ENCODE peak calls at places on chromosomes 5 and 9, in six cellular contexts. K, U, I, Q, C and N are unnamed samples.

GRCh38 chr9:7089794-7090193 is 332.0 kb downstream of the KDM4C start:
- DNase-seq in C (peak), K (no peak), U (no peak), I (no peak), Q (no peak), N (no peak)

GRCh38 chr5:72010395-72010794 is 96.9 kb upstream of the MAP1B start:
- DNase-seq in K (no peak), I (no peak), C (no peak), U (no peak), Q (no peak), N (no peak)

GRCh38 chr5:78003914-78004313 is 227.8 kb upstream of the TBCA start:
- DNase-seq in U (no peak), K (no peak), C (no peak), Q (no peak), I (no peak), N (no peak)

GRCh38 chr9:107927276-107927675 is 437.7 kb upstream of the KLF4 start:
- DNase-seq in Q (no peak), C (no peak), K (no peak), U (no peak), I (no peak), N (no peak)

GRCh38 chr9:111108946-111109345 is 70.7 kb upstream of the LPAR1 start:
- DNase-seq in K (no peak), C (no peak), U (no peak), Q (no peak), I (no peak), N (no peak)

GRCh38 chr5:154268073-154268472 is 77.5 kb downstream of the GALNT10 start:
- DNase-seq in I (no peak), Q (no peak), K (no peak), U (no peak), C (no peak), N (no peak)

GRCh38 chr5:135231289-135231688 is 167.7 kb downstream of the MACROH2A1 start:
- DNase-seq in I (no peak), C (no peak), K (no peak), Q (peak), U (no peak), N (no peak)

GRCh38 chr5:147743686-147744332 is 38.7 kb downstream of the JAKMIP2 start:
- DNase-seq in I (no peak), Q (no peak), U (no peak), C (no peak), K (peak), N (no peak)

GRCh38 chr5:109936996-109937395 is 247.3 kb downstream of the MAN2A1 start:
- DNase-seq in K (no peak), I (no peak), C (no peak), Q (no peak), U (no peak), N (no peak)

GRCh38 chr9:131436865-131437271 is 43.0 kb downstream of the PRRC2B start:
- DNase-seq in Q (no peak), I (no peak), C (no peak), U (no peak), K (no peak), N (no peak)

GRCh38 chr5:151198861-151199260 is 25.0 kb downstream of the CCDC69 start:
- DNase-seq in C (no peak), U (no peak), I (no peak), K (no peak), Q (no peak), N (no peak)

GRCh38 chr5:124596595-124597388 is 149.6 kb downstream of the ZNF608 start:
- DNase-seq in U (peak), I (peak), K (no peak), C (no peak), Q (peak), N (no peak)

GRCh38 chr5:171409164-171410136 is 10.0 kb upstream of the FGF18 start:
- DNase-seq in C (no peak), U (no peak), K (no peak), I (no peak), Q (no peak), N (no peak)

GRCh38 chr5:166373817-166374216 is 1917.6 kb upstream of the WWC1 start:
- DNase-seq in U (no peak), C (no peak), Q (no peak), K (no peak), I (no peak), N (no peak)

GRCh38 chr5:66769030-66769733 is 173.0 kb downstream of the MAST4 start:
- DNase-seq in Q (no peak), C (no peak), K (no peak), I (no peak), U (no peak), N (no peak)

GRCh38 chr9:136496801-136497620 is 14.2 kb upstream of the SEC16A start:
- DNase-seq in U (no peak), K (no peak), I (no peak), Q (no peak), C (no peak), N (no peak)

GRCh38 chr5:148376198-148376597 is 7.6 kb upstream of the FBXO38 start:
- DNase-seq in I (no peak), C (no peak), U (no peak), K (no peak), Q (no peak), N (no peak)

GRCh38 chr9:38160613-38161215 is 91.7 kb upstream of the SHB start:
- DNase-seq in I (peak), C (no peak), K (peak), Q (peak), U (peak), N (peak)

GRCh38 chr5:124492444-124493224 is 253.8 kb downstream of the ZNF608 start:
- DNase-seq in I (no peak), K (no peak), C (no peak), U (no peak), Q (no peak), N (no peak)

GRCh38 chr5:133995903-133996563 is 8.7 kb downstream of the VDAC1 start:
- DNase-seq in I (no peak), C (no peak), Q (no peak), U (peak), K (peak), N (no peak)

GRCh38 chr9:71716138-71716909 is 52.0 kb downstream of the CEMIP2 start:
- DNase-seq in I (no peak), U (no peak), C (no peak), Q (no peak), K (peak), N (no peak)

GRCh38 chr5:67515762-67516161 is 319.2 kb upstream of the CD180 start:
- DNase-seq in U (no peak), I (no peak), C (no peak), K (no peak), Q (no peak), N (no peak)

GRCh38 chr5:110072646-110073045 is 382.9 kb downstream of the MAN2A1 start:
- DNase-seq in Q (no peak), C (no peak), U (no peak), K (no peak), I (no peak), N (no peak)

GRCh38 chr5:1239514-1240251 is 14.5 kb downstream of the SLC6A18 start:
- DNase-seq in Q (peak), C (no peak), K (no peak), I (no peak), U (no peak), N (no peak)

GRCh38 chr9:122372856-122373845 is 2.3 kb downstream of the PTGS1 start:
- DNase-seq in K (no peak), U (no peak), C (no peak), I (no peak), Q (no peak), N (no peak)

GRCh38 chr5:113062869-113063508 is 86.4 kb downstream of the DCP2 start:
- DNase-seq in K (no peak), U (no peak), I (no peak), C (no peak), Q (no peak), N (no peak)

GRCh38 chr5:138054863-138055558 is 22.1 kb upstream of the FAM13B start:
- DNase-seq in U (peak), K (no peak), Q (no peak), I (no peak), C (no peak), N (no peak)

GRCh38 chr5:142486020-142486419 is 161.2 kb upstream of the SPRY4 start:
- DNase-seq in I (no peak), K (no peak), Q (no peak), U (no peak), C (no peak), N (no peak)

GRCh38 chr9:76576344-76576743 is 117.4 kb downstream of the GCNT1 start:
- DNase-seq in I (no peak), Q (no peak), C (peak), U (no peak), K (no peak), N (no peak)

GRCh38 chr9:110048473-110048975 is 159.4 kb downstream of the C9orf152 start:
- DNase-seq in K (peak), I (peak), C (peak), Q (peak), U (no peak), N (peak)

GRCh38 chr9:110049699-110050450 is 158.1 kb downstream of the C9orf152 start:
- DNase-seq in Q (no peak), K (peak), U (no peak), I (no peak), C (no peak), N (peak)

GRCh38 chr9:110047232-110047954 is 160.6 kb downstream of the C9orf152 start:
- DNase-seq in U (no peak), C (no peak), Q (no peak), I (no peak), K (no peak), N (peak)

GRCh38 chr9:110047955-110048472 is 159.9 kb downstream of the C9orf152 start:
- DNase-seq in U (no peak), C (no peak), K (peak), Q (no peak), I (no peak), N (no peak)

GRCh38 chr9:110048976-110049698 is 158.8 kb downstream of the C9orf152 start:
- DNase-seq in U (no peak), C (no peak), I (peak), K (peak), Q (no peak), N (no peak)
- TF ChIP-seq RAD21 in U (no peak), C (no peak), I (no peak), K (no peak), Q (no peak), N (no peak)

DNA sequence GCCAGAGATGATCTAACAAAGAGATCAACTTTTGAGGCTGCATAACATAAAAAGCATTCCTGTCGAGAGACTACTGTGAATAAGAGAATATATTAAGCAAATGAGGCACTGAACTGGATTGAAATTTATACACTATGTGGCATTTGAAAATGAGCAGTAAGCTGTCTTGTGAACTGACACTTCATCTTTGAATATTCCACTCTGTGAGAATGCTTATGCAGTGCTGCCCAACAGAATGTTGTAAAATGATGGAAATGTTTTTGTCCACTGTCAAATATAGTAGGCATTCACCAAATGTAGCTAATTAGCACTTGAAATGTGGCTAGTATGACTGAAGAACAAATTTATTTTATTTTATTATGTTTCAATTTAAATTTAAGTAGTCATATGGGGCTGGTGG is 18.8 kb upstream of the PRRC1 start:
- DNase-seq in C (no peak), U (no peak), I (no peak), Q (no peak), K (no peak), N (no peak)
- TF ChIP-seq EP300 in C (no peak), U (no peak), I (no peak), Q (no peak), K (no peak), N (no peak)

GRCh38 chr5:130795037-130795436 is 370.0 kb downstream of the HINT1 start:
- DNase-seq in K (no peak), Q (no peak), I (no peak), U (no peak), C (no peak), N (no peak)
- TF ChIP-seq RAD21 in K (no peak), Q (no peak), I (no peak), U (no peak), C (no peak), N (no peak)

GRCh38 chr9:89310486-89311345 is at the start of gene CKS2:
- DNase-seq in I (peak), C (peak), U (peak), Q (peak), K (peak), N (peak)
- TF ChIP-seq EP300 in I (peak), C (no peak), U (no peak), Q (peak), K (peak), N (no peak)

DNA sequence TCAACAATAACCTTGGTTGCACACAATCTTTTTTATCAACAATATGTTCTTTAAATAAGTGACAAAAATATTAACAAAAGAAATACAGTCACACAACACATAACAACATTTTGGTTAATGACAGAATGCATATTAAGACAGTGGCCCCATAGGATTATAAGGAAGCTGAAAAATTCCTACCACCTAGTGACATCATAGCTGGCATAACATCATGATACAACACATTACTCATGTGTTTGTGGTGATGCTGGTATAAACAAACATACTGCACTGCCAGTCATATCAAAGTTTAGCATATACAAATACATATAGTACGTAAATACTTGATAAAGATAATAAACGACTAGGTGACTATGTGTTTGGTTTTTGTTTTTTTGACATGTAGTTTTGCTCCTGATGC is 344.8 kb upstream of the POU5F2 start:
- DNase-seq in K (no peak), C (no peak), I (no peak), U (no peak), Q (no peak), N (no peak)
- TF ChIP-seq RAD21 in K (no peak), C (no peak), I (no peak), U (no peak), Q (no peak), N (no peak)

GRCh38 chr9:89937051-89937450 is 332.2 kb downstream of the GADD45G start:
- DNase-seq in Q (no peak), C (no peak), U (no peak), I (no peak), K (no peak), N (no peak)

GRCh38 chr9:89933578-89933977 is 328.8 kb downstream of the GADD45G start:
- DNase-seq in I (no peak), Q (no peak), K (no peak), C (no peak), U (no peak), N (no peak)

GRCh38 chr9:89935115-89935514 is 330.3 kb downstream of the GADD45G start:
- DNase-seq in U (no peak), K (no peak), I (no peak), Q (no peak), C (no peak), N (no peak)

GRCh38 chr9:89939893-89940292 is 335.1 kb downstream of the GADD45G start:
- DNase-seq in C (no peak), Q (no peak), U (no peak), K (no peak), I (no peak), N (no peak)

DNA sequence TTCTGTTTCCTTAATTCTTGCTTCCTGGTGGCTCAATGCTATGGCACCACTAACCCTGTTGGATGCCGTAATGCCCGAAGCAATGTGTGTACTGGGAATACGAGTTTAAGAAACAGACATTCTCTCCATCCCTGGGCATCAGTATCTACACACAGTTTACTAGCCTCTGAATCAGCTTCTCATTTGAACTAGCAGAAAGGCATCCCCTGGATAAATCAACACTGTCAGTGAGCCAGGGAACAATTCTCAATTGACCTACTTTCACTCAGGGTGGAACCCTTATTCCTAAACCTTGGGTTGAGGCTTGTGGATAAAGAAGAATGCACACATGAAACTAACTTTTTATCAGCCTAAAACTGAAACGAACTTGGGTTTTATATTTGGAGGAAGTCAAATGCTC is 331.0 kb downstream of the GADD45G start:
- DNase-seq in U (no peak), Q (no peak), C (no peak), K (no peak), I (no peak), N (no peak)
- TF ChIP-seq EP300 in U (no peak), Q (no peak), C (no peak), K (no peak), I (no peak), N (no peak)